ENCODE peak calls at places on chromosomes 12 and 14, in five cellular contexts. B, N, F, J and D are unnamed samples.

GRCh38 chr12:108825205-108825950 is 32.0 kb downstream of the SSH1 start:
- DNase-seq in B (no peak), F (no peak), N (no peak), J (no peak), D (no peak)

GRCh38 chr14:90742709-90743108 is 73.5 kb downstream of the TTC7B start:
- DNase-seq in J (no peak), B (no peak), F (no peak), N (no peak), D (no peak)

GRCh38 chr12:25319233-25319984 is 68.7 kb upstream of the KRAS start:
- DNase-seq in B (no peak), J (no peak), F (no peak), N (no peak), D (no peak)

GRCh38 chr12:117685115-117685926 is 283.5 kb downstream of the KSR2 start:
- DNase-seq in J (no peak), B (no peak), F (no peak), N (no peak), D (peak)

GRCh38 chr12:4355843-4356327 is 23.6 kb downstream of the FGF23 start:
- DNase-seq in J (peak), F (no peak), B (peak), N (no peak), D (no peak)

GRCh38 chr12:9064815-9065606 is 50.7 kb downstream of the A2M start:
- DNase-seq in B (no peak), F (peak), N (no peak), J (no peak), D (peak)

GRCh38 chr12:48021485-48022179 is 17.4 kb upstream of the COL2A1 start:
- DNase-seq in F (no peak), J (no peak), N (no peak), B (no peak), D (peak)

GRCh38 chr12:25269701-25270100 is 19.0 kb upstream of the KRAS start:
- DNase-seq in B (no peak), F (no peak), N (no peak), J (no peak), D (no peak)

GRCh38 chr12:106106129-106106566 is 32.6 kb downstream of the NUAK1 start:
- DNase-seq in B (no peak), J (no peak), F (no peak), N (no peak), D (no peak)

GRCh38 chr12:31868980-31869379 is 90.2 kb upstream of the RESF1 start:
- DNase-seq in F (no peak), N (no peak), B (no peak), J (no peak), D (peak)

GRCh38 chr14:39755269-39755878 is 323.1 kb upstream of the FBXO33 start:
- DNase-seq in F (no peak), J (no peak), N (no peak), B (no peak), D (no peak)

GRCh38 chr12:2759733-2760132 is 35.0 kb upstream of the FKBP4 start:
- DNase-seq in N (no peak), F (no peak), J (no peak), B (no peak), D (no peak)

GRCh38 chr12:53712059-53712643 is 15.1 kb downstream of the CALCOCO1 start:
- DNase-seq in N (no peak), F (no peak), J (no peak), B (no peak), D (no peak)

GRCh38 chr12:92337128-92337527 is 191.5 kb upstream of the BTG1 start:
- DNase-seq in N (no peak), F (no peak), B (no peak), J (no peak), D (no peak)

GRCh38 chr14:100616854-100617714 is 29.9 kb upstream of the BEGAIN start:
- DNase-seq in J (no peak), N (no peak), F (no peak), B (no peak), D (no peak)

GRCh38 chr12:113591480-113591971 is 119.9 kb upstream of the LHX5 start:
- DNase-seq in J (no peak), F (peak), N (no peak), B (no peak), D (no peak)

GRCh38 chr12:12315838-12316237 is 34.2 kb downstream of the MANSC1 start:
- DNase-seq in B (no peak), J (no peak), F (no peak), N (no peak), D (no peak)

GRCh38 chr12:126064028-126064427 is 998.8 kb downstream of the AACS start:
- DNase-seq in J (no peak), F (no peak), N (no peak), B (no peak), D (no peak)

GRCh38 chr14:21498540-21499526 is 12.3 kb downstream of the METTL3 start:
- DNase-seq in F (no peak), J (no peak), N (no peak), B (no peak), D (peak)

GRCh38 chr14:51873221-51873893 is 12.9 kb downstream of the GNG2 start:
- DNase-seq in B (no peak), F (no peak), J (no peak), N (no peak), D (no peak)

GRCh38 chr12:4441355-4442330 is 4.0 kb downstream of the FGF6 start:
- DNase-seq in B (no peak), F (no peak), J (no peak), N (no peak), D (no peak)

GRCh38 chr12:34219046-34219770 is 196.9 kb downstream of the ALG10 start:
- DNase-seq in J (no peak), B (no peak), F (no peak), N (no peak), D (no peak)

GRCh38 chr12:64083285-64084210 is 138.5 kb downstream of the KICS2 start:
- DNase-seq in F (peak), N (no peak), J (no peak), B (no peak), D (peak)